ENCODE peak calls at places on chromosome 22, in five cellular contexts. S, A, M, E and H are unnamed samples.

GRCh38 chr22:19179472-19180048 is 1.0 kb upstream of the SLC25A1 start:
- DNase-seq in A (peak; percentile 73), E (peak; percentile 79), M (peak; percentile 55), S (peak; percentile 83), H (no peak)

GRCh38 chr22:29213481-29213880 is 7.8 kb downstream of the EMID1 start:
- DNase-seq in M (no peak), S (no peak), A (peak; percentile 67), E (no peak), H (no peak)

GRCh38 chr22:31451709-31452571 is 37.7 kb downstream of the EIF4ENIF1 start:
- DNase-seq in M (no peak), S (peak; percentile 21), E (no peak), A (no peak), H (no peak)

GRCh38 chr22:17131686-17132085 is 10.5 kb upstream of the TMEM121B start:
- DNase-seq in A (no peak), E (no peak), M (no peak), S (no peak), H (no peak)

GRCh38 chr22:44743247-44743646 is 9.1 kb upstream of the ARHGAP8 start:
- DNase-seq in M (no peak), A (no peak), E (no peak), S (no peak), H (no peak)

GRCh38 chr22:48489551-48490512 is 1337.8 kb downstream of the BRD1 start:
- DNase-seq in M (no peak), A (peak; percentile 53), E (peak; percentile 58), S (no peak), H (no peak)

GRCh38 chr22:44587004-44587793 is 89.2 kb upstream of the RTL6 start:
- DNase-seq in S (no peak), E (no peak), M (no peak), A (peak; percentile 45), H (no peak)

GRCh38 chr22:49525366-49525765 is 302.3 kb downstream of the BRD1 start:
- DNase-seq in S (no peak), M (no peak), E (no peak), A (no peak), H (no peak)

GRCh38 chr22:25896098-25896497 is 154.1 kb downstream of the MYO18B start:
- DNase-seq in A (no peak), S (peak; percentile 29), E (no peak), M (no peak), H (no peak)
- TF ChIP-seq CTCF in A (no peak), S (peak; percentile 53), E (no peak), M (no peak), H (no peak)

GRCh38 chr22:22802346-22802970 is 85.2 kb upstream of the IGLL5 start:
- DNase-seq in E (no peak), S (no peak), A (no peak), M (no peak), H (no peak)
- TF ChIP-seq CTCF in E (no peak), S (peak; percentile 52), A (peak; percentile 25), M (no peak), H (no peak)

GRCh38 chr22:27144345-27144744 is 487.0 kb downstream of the MIAT start:
- DNase-seq in A (no peak), M (no peak), E (no peak), S (no peak), H (no peak)
- TF ChIP-seq CTCF in A (no peak), M (no peak), E (no peak), S (no peak), H (no peak)

DNA sequence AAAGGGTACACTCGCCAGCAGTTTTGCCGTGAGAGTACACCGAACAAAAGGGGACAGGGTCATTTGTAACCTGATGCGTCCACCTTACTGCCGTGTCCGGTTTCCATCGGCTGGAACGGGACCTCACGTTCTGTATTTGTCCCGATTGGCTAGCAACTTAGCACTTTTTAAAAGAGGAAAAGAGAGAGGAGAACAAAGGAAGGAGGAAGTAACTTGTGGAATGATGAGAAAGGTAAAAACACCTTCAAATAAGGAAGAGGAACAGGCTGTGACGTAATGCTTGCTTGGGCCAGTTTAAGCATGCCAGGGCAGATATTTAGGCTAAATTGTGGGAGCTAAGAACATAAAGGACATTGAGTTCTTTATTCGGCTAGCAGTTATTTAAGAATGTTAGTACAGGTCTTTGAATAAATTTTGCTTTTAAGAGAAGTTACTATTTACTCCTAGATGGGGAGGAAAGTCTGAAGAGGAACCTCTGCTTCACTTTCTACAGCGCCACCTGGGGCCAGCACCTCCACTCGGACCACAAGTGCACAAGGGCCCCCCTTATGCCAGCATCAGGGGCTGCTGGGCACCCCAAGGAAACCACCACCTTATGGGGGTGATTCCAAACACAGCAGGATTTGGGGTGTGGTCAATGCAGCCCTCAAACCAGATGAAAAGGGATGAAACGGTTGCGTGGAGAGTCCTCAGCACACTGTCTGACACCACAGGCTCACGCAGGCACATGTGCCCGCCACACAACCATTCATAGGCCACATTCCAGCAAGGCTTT is 5.8 kb downstream of the ARSA start:
- DNase-seq in E (no peak), A (no peak), S (no peak), M (no peak), H (no peak)
- TF ChIP-seq CTCF in E (no peak), A (no peak), S (no peak), M (no peak), H (no peak)

DNA sequence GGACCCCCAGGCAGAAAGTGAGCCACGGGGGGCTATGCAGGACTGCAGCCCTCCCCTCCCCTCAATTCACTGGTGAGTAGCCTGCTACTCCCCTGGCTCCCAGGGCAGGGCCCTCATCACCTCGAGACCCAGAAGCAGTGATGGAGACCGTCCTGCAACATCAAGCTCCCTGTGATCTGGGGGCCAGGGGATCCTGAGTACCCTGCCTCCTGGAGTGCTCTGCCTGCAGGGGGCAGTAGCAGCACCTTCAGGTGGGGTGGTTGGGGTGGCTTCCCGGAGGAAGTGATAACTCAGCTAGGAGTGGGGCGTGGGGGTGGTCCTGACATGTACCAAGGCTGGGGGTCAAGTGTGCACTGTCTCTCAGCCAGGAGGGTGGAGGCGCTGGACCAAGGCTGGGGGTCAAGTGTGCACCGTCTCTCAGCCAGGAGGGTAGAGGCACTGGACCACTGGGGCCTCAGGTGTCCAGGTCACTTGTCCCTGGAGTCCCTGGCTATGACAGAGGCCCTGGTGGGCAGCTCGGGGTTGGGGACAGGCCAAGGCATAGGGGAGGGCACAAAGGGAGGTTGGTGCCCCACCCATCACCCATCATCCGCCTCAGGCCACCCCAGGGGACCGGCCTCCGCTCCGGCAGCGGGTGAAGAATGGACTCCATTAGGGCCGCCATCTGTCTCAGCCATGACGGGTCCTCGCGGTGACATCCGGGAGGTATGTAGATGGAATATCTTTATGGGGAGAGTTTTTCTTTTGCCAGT is 9.4 kb downstream of the RTN4R start:
- DNase-seq in A (no peak), S (no peak), E (no peak), M (no peak), H (no peak)
- TF ChIP-seq CTCF in A (peak; percentile 14), S (peak; percentile 64), E (no peak), M (no peak), H (no peak)